ENCODE peak calls at places on chromosome 11, in five cellular contexts. O is EH, F is fibroblast of pulmonary artery, V is NCI-H146, M is cardiac fibroblast. P is an unnamed sample.

GRCh38 chr11:120662071-120662611 is 150.6 kb downstream of the GRIK4 start:
- DNase-seq in O (no peak), V (no peak), M (no peak), F (no peak), P (no peak)

GRCh38 chr11:104678408-104678807 is 219.9 kb downstream of the CASP12 start:
- DNase-seq in O (no peak), M (no peak), V (no peak), F (no peak), P (no peak)

GRCh38 chr11:105701098-105701497 is 91.2 kb downstream of the GRIA4 start:
- DNase-seq in M (no peak), O (no peak), V (no peak), F (no peak), P (no peak)

GRCh38 chr11:128692750-128693578 is 908 bp upstream of the FLI1 start:
- DNase-seq in M (peak), O (peak), F (peak), V (peak), P (no peak)

GRCh38 chr11:106391771-106392412 is 314.4 kb downstream of the AASDHPPT start:
- DNase-seq in O (peak), V (no peak), M (peak), F (peak), P (no peak)

GRCh38 chr11:115721309-115722007 is 217.2 kb upstream of the CADM1 start:
- DNase-seq in O (no peak), F (no peak), V (no peak), M (no peak), P (no peak)

GRCh38 chr11:6400431-6401345 is 10.4 kb downstream of the SMPD1 start:
- DNase-seq in M (no peak), O (no peak), V (no peak), F (no peak), P (no peak)

GRCh38 chr11:116109228-116109627 is 605.0 kb upstream of the CADM1 start:
- DNase-seq in V (no peak), M (peak), O (no peak), F (no peak), P (peak)

GRCh38 chr11:68334923-68335322 is 22.5 kb downstream of the LRP5 start:
- DNase-seq in O (no peak), F (no peak), M (no peak), V (no peak), P (no peak)

GRCh38 chr11:79402912-79403311 is 37.9 kb downstream of the TENM4 start:
- DNase-seq in V (no peak), O (no peak), F (no peak), M (no peak), P (no peak)

GRCh38 chr11:61551630-61552029 is 29.2 kb downstream of the SYT7 start:
- DNase-seq in F (peak), M (peak), O (peak), V (no peak), P (no peak)

GRCh38 chr11:111635706-111636045 is 33.4 kb downstream of the SIK2 start:
- DNase-seq in O (peak), F (peak), V (no peak), M (peak), P (no peak)

GRCh38 chr11:45906965-45907591 is at the start of gene FREY1:
- DNase-seq in V (no peak), F (no peak), O (no peak), M (no peak), P (no peak)

GRCh38 chr11:114377612-114378267 is 22.6 kb downstream of the C11orf71 start:
- DNase-seq in M (peak), F (peak), O (peak), V (no peak), P (peak)

GRCh38 chr11:78715639-78716311 is 141.1 kb upstream of the NARS2 start:
- DNase-seq in F (peak), V (peak), O (peak), M (peak), P (peak)

GRCh38 chr11:13486926-13487660 is 8.7 kb downstream of the PTH start:
- DNase-seq in F (peak), O (no peak), M (peak), V (peak), P (peak)

GRCh38 chr11:17876827-17877226 is 136.0 kb downstream of the SERGEF start:
- DNase-seq in O (no peak), V (no peak), M (no peak), F (no peak), P (no peak)

GRCh38 chr11:65204646-65205601 is 23.2 kb downstream of the CAPN1 start:
- DNase-seq in F (peak), M (peak), O (peak), V (peak), P (peak)

GRCh38 chr11:15327786-15328231 is 213.1 kb downstream of the INSC start:
- DNase-seq in V (peak), F (peak), O (peak), M (peak), P (peak)

GRCh38 chr11:9047986-9048522 is 43.3 kb downstream of the SCUBE2 start:
- DNase-seq in F (peak), O (peak), V (no peak), M (peak), P (peak)

GRCh38 chr11:92269021-92269420 is 44.4 kb downstream of the FAT3 start:
- DNase-seq in V (no peak), O (peak), F (peak), M (peak), P (peak)

GRCh38 chr11:77106759-77107158 is 4.1 kb downstream of the OMP start:
- DNase-seq in M (no peak), F (no peak), V (no peak), O (no peak), P (no peak)

GRCh38 chr11:128515086-128515485 is 72.3 kb downstream of the ETS1 start:
- DNase-seq in M (no peak), F (no peak), V (no peak), O (no peak), P (no peak)

GRCh38 chr11:59029490-59029889 is 56.6 kb upstream of the GLYATL1B start:
- DNase-seq in M (no peak), V (no peak), F (no peak), O (no peak), P (no peak)

GRCh38 chr11:112770487-112770886 is 190.7 kb upstream of the NCAM1 start:
- DNase-seq in M (no peak), O (no peak), V (no peak), F (no peak), P (no peak)

GRCh38 chr11:12235549-12235944 is 125.2 kb downstream of the MICAL2 start:
- DNase-seq in M (peak), O (peak), V (peak), F (peak), P (peak)

GRCh38 chr11:111624602-111625001 is 22.4 kb downstream of the SIK2 start:
- DNase-seq in F (peak), V (no peak), O (no peak), M (peak), P (peak)

GRCh38 chr11:55481416-55481815 is 72.9 kb upstream of the OR4C15 start:
- DNase-seq in V (no peak), M (no peak), F (no peak), O (no peak), P (no peak)

GRCh38 chr11:119319702-119320592 is 3.0 kb upstream of the MCAM start:
- DNase-seq in V (no peak), F (no peak), O (no peak), M (peak), P (no peak)

P was measured in hepatocyte.